ENCODE peak calls at places on chromosome 4, in six cellular contexts. W is fibroblast of mammary gland, T is foreskin fibroblast, F is brain microvascular endothelial cell, Q is HCT116, K is left lung. V is an unnamed sample.

GRCh38 chr4:24666316-24666715 is 82.0 kb upstream of the DHX15 start:
- DNase-seq in W (no peak), T (no peak), F (no peak), Q (no peak), K (no peak), V (no peak)

GRCh38 chr4:177974461-177974860 is 532.2 kb upstream of the AGA start:
- DNase-seq in W (no peak), T (no peak), F (no peak), Q (no peak), K (no peak), V (no peak)

GRCh38 chr4:54277691-54278090 is 48.6 kb downstream of the PDGFRA start:
- DNase-seq in W (peak), T (peak), F (peak), Q (no peak), K (no peak), V (no peak)

GRCh38 chr4:106898621-106899230 is 137.4 kb downstream of the DKK2 start:
- DNase-seq in W (peak), T (peak), F (peak), Q (peak), K (no peak), V (no peak)

GRCh38 chr4:1154523-1155182 is 17.7 kb downstream of the SPON2 start:
- DNase-seq in W (peak), T (peak), F (peak), Q (no peak), K (peak), V (no peak)

GRCh38 chr4:123093247-123093646 is 170.8 kb upstream of the NUDT6 start:
- DNase-seq in W (no peak), T (no peak), F (no peak), Q (no peak), K (no peak), V (no peak)

GRCh38 chr4:140497776-140498636 is at the start of gene MGAT4D:
- DNase-seq in W (no peak), T (peak), F (no peak), Q (no peak), K (peak), V (no peak)

GRCh38 chr4:54255881-54256280 is 26.8 kb downstream of the PDGFRA start:
- DNase-seq in W (peak), T (peak), F (no peak), Q (no peak), K (no peak), V (no peak)

GRCh38 chr4:67934628-67935027 is 28.7 kb downstream of the TMPRSS11A start:
- DNase-seq in W (no peak), T (no peak), F (no peak), Q (no peak), K (no peak), V (no peak)

GRCh38 chr4:2186133-2186864 is 55.6 kb downstream of the HAUS3 start:
- DNase-seq in W (peak), T (peak), F (no peak), Q (peak), K (no peak), V (no peak)

GRCh38 chr4:100641326-100641725 is 123.5 kb upstream of the EMCN start:
- DNase-seq in W (no peak), T (no peak), F (no peak), Q (no peak), K (no peak), V (no peak)

GRCh38 chr4:142420461-142421095 is 425.5 kb downstream of the INPP4B start:
- DNase-seq in W (no peak), T (peak), F (no peak), Q (no peak), K (no peak), V (no peak)

GRCh38 chr4:112189754-112190153 is 41.8 kb upstream of the AP1AR start:
- DNase-seq in W (peak), T (peak), F (no peak), Q (no peak), K (no peak), V (no peak)

GRCh38 chr4:26032142-26032541 is 118.1 kb downstream of the SMIM20 start:
- DNase-seq in W (peak), T (peak), F (peak), Q (no peak), K (no peak), V (no peak)

GRCh38 chr4:499563-499962 is 553 bp downstream of the PIGG start:
- DNase-seq in W (no peak), T (no peak), F (no peak), Q (no peak), K (no peak), V (no peak)

GRCh38 chr4:165506780-165507305 is 128.0 kb downstream of the CPE start:
- DNase-seq in W (no peak), T (no peak), F (no peak), Q (no peak), K (no peak), V (no peak)

GRCh38 chr4:108215055-108215454 is 46.3 kb upstream of the LEF1 start:
- DNase-seq in W (no peak), T (no peak), F (no peak), Q (no peak), K (no peak), V (no peak)

GRCh38 chr4:145285928-145286327 is 105.5 kb upstream of the OTUD4 start:
- DNase-seq in W (peak), T (peak), F (peak), Q (no peak), K (no peak), V (no peak)

GRCh38 chr4:44447563-44448504 is 775 bp downstream of the KCTD8 start:
- DNase-seq in W (peak), T (peak), F (no peak), Q (no peak), K (peak), V (no peak)

GRCh38 chr4:137587796-137588195 is 55.5 kb upstream of the PCDH18 start:
- DNase-seq in W (no peak), T (peak), F (no peak), Q (no peak), K (no peak), V (no peak)

GRCh38 chr4:182015893-182016292 is 227.3 kb upstream of the TENM3 start:
- DNase-seq in W (peak), T (no peak), F (peak), Q (no peak), K (no peak), V (no peak)

GRCh38 chr4:164924670-164925238 is 47.8 kb downstream of the APELA start:
- DNase-seq in W (no peak), T (no peak), F (no peak), Q (no peak), K (no peak), V (no peak)

GRCh38 chr4:126354784-126355183 is 1040.0 kb downstream of the FAT4 start:
- DNase-seq in W (peak), T (peak), F (no peak), Q (no peak), K (no peak), V (no peak)

GRCh38 chr4:69763233-69763632 is 2.8 kb upstream of the SULT1B1 start:
- DNase-seq in W (no peak), T (no peak), F (no peak), Q (no peak), K (no peak), V (no peak)
- TF ChIP-seq CTCF in W (no peak), T (no peak), F (no peak), Q (no peak), K (no peak), V (no peak)

GRCh38 chr4:83989835-83990234 is 453.9 kb downstream of the GPAT3 start:
- DNase-seq in W (no peak), T (no peak), F (no peak), Q (no peak), K (peak), V (no peak)

GRCh38 chr4:83996254-83996653 is 460.3 kb downstream of the GPAT3 start:
- DNase-seq in W (no peak), T (no peak), F (no peak), Q (no peak), K (peak), V (no peak)

GRCh38 chr4:83993774-83994173 is 457.9 kb downstream of the GPAT3 start:
- DNase-seq in W (no peak), T (peak), F (no peak), Q (no peak), K (peak), V (no peak)
- TF ChIP-seq CTCF in W (peak), T (peak), F (peak), Q (no peak), K (no peak), V (no peak)

DNA sequence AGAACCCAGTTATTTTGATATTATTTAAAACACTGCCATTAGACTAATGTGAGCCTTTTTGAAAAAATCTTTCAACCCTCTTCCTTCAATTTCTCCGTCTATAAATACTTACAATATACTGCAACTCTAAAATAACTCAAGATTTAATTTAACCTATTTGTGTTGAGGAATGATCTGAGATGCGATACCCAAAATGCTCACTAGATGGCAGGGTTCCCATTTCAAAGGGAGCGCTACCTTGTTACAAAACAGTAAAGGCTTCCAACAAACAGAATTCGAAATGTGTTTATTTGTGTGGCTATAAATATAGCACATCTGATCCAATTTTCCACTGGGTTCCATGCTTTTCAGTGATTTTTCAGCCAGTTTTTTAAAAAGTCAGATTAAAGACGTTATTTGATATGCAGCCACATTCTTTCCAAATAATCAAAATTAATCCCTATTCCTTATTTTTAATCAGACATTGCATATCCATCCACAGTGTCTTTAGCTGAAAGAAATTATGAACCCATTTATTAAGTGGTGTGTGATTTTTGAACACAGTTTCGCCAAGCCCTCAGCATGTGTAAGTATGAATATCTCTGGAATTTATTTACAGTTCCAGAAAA is 667.9 kb upstream of the LCORL start:
- DNase-seq in W (peak), T (peak), F (peak), Q (peak), K (no peak), V (no peak)
- TF ChIP-seq CTCF in W (peak), T (peak), F (peak), Q (peak), K (peak), V (peak)

GRCh38 chr4:16024009-16024408 is 59.8 kb downstream of the PROM1 start:
- DNase-seq in W (peak), T (peak), F (no peak), Q (no peak), K (no peak), V (no peak)

GRCh38 chr4:16027626-16028025 is 56.2 kb downstream of the PROM1 start:
- DNase-seq in W (peak), T (no peak), F (no peak), Q (no peak), K (no peak), V (no peak)

GRCh38 chr4:16027114-16027513 is 56.7 kb downstream of the PROM1 start:
- DNase-seq in W (peak), T (no peak), F (no peak), Q (no peak), K (no peak), V (no peak)

GRCh38 chr4:16026155-16026761 is 57.6 kb downstream of the PROM1 start:
- DNase-seq in W (peak), T (peak), F (peak), Q (peak), K (no peak), V (no peak)

DNA sequence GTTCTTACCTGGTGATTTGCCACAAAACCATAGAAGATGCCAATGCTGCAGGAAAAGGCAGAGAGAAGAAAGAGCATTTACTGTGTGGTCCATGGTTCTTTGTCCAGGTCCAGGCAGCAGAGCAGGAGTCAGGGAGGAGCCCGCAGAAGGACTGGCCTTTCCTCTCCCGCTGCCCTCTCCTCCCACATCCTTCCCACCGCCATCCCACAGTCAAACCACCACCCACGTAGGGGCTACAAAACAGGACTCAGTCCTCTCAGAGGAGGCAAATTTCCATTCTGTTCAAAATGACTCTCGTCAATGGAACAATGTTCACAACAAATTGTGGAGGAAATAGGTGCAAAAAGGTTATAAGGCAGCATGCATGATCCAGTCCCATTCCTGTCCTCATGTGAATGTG is 58.6 kb downstream of the PROM1 start:
- DNase-seq in W (no peak), T (no peak), F (no peak), Q (no peak), K (no peak), V (no peak)
- TF ChIP-seq CTCF in W (no peak), T (no peak), F (no peak), Q (no peak), K (no peak), V (no peak)

DNA sequence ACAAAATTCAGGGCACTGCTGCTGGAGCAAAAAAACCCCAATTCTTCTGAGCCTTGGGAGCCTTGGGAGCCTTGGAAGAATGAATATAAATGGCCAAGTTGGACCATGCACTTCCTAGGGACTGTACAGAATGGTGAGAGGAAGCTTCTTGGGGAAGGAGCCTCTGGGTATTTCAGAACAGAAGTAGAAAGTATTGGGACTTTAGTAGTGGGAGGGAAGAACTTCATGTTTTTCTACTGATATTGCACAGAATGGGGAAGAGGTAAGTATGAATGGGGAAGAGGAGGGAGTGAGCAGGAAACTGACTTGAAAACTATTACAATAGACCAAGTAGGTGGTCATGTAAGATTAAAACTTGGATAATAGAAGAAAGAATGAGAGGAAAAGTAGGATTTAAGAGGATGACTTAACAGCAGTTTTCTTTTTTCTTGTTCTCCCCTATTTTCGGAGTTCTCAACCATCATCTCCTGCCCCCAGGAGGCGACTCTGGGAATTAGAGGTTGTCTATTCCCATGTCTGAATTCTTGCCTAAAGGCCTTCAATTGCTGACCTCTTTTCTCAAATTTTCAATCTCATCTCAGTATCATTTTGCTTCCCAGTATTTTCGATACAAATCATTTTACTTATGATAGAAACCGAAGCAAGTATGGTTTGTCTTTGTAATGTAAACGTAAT is 44.5 kb upstream of the TAPT1 start:
- DNase-seq in W (no peak), T (peak), F (no peak), Q (no peak), K (no peak), V (no peak)
- TF ChIP-seq CTCF in W (peak), T (peak), F (peak), Q (peak), K (peak), V (peak)

DNA sequence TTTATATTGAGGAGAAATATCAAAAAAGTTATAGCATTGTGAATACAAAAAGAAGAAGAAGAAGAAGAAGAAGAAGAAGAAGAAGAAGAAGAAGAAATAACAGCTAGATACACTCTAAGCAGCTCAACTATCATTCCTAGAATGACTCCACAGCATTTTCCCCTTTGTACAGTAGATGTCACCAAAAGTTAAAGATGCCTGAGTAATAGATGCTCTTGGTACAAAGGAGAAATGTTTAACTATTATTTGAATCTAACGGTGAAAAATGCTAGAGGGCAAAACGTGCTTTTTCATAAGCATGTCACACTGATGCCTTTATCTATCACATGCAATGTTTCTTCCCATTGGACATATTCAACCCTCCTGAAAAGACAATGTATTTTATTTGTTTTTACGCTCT is 178.4 kb upstream of the GPRIN3 start:
- DNase-seq in W (peak), T (peak), F (no peak), Q (no peak), K (no peak), V (no peak)
- TF ChIP-seq CTCF in W (peak), T (peak), F (peak), Q (no peak), K (no peak), V (no peak)

DNA sequence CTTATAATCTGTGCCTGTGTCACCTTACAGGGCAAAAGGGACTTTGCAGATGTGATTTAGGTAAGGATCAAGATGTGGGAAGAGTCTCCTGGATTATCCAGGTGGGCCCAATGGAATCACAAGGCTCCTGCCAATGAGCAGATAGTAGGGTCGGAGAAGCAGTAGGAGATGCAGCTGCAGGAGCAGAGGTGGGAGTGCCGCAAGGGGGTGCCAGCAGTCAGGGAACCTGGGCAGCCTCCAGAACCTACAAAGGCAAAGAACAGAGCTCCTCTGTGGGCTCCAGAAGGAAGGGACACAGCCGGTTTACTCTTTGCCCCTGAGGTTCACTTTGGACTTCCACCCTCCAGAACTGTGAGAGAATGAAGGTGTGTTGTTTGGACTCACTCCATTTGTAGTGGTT is 318.6 kb downstream of the EVC2 start:
- DNase-seq in W (no peak), T (no peak), F (no peak), Q (no peak), K (no peak), V (no peak)
- TF ChIP-seq CTCF in W (no peak), T (no peak), F (no peak), Q (no peak), K (no peak), V (no peak)

DNA sequence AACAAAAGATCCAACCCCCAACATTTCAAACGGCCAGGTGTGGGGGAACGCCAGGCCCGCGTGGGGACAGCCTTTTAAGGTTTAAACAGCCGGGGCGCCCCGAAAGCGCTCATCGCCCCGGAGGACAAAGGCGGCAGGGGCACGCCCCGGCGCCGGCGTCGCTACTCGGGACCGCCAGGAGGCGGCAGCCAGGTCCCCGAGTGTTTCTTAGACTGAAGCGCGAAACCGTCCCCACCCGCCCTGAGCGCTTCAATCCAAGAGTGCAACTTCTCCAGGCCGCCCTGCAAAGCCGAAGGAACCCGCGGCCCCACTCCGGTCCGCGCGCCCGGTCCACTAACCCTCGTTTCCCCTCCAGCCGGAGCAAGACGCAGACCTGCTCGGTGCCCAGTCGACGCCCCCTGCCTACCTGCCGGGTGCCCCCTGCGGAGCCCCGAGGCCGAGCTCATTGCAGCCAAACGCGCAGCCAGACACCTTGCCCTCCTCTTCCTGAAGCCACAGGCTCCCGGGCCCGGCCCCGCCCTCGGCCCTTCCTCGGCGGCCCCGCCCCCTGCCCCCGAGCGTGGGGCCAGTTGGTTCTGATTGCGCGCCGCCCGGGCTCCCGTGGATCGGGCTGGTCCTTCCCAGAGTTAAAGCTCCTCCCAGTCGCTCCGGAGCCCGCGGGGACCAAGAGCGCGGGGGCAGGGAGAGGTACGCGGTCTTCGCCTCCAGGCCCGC is at the start of gene CASP6:
- DNase-seq in W (peak), T (peak), F (peak), Q (peak), K (peak), V (peak)
- TF ChIP-seq CTCF in W (peak), T (peak), F (peak), Q (peak), K (peak), V (peak)

V was measured in CD14-positive monocyte.